ENCODE peak calls at places on chromosomes 1 and 21, in five cellular contexts. One of them, this sample, is unnamed.
A peak's percentile ranks its signal among the peaks of the same experiment; 100 is the strongest.

GRCh38 chr1:54014009-54014629 is 3.9 kb downstream of the LDLRAD1 start:
- DNase-seq in AG10803: no peak
- DNase-seq in dorsolateral prefrontal cortex: no peak
- DNase-seq in CD8-positive, alpha-beta memory T cell: no peak
- DNase-seq in GDM1: no peak
- DNase-seq in this sample: no peak

GRCh38 chr1:52281518-52281917 is 84.5 kb downstream of the CC2D1B start:
- DNase-seq in GDM1: no peak
- DNase-seq in dorsolateral prefrontal cortex: no peak
- DNase-seq in CD8-positive, alpha-beta memory T cell: no peak
- DNase-seq in AG10803: peak; percentile 55
- DNase-seq in this sample: peak; percentile 39

GRCh38 chr1:153649867-153650235 is 8.7 kb upstream of the SNAPIN start:
- DNase-seq in dorsolateral prefrontal cortex: peak; percentile 76
- DNase-seq in GDM1: no peak
- DNase-seq in AG10803: no peak
- DNase-seq in CD8-positive, alpha-beta memory T cell: no peak
- DNase-seq in this sample: no peak

GRCh38 chr1:173333581-173333980 is 126.5 kb upstream of the TNFSF4 start:
- DNase-seq in CD8-positive, alpha-beta memory T cell: no peak
- DNase-seq in GDM1: no peak
- DNase-seq in dorsolateral prefrontal cortex: no peak
- DNase-seq in AG10803: peak; percentile 41
- DNase-seq in this sample: no peak

GRCh38 chr1:8238141-8239038 is 79.5 kb upstream of the SLC45A1 start:
- DNase-seq in GDM1: no peak
- DNase-seq in CD8-positive, alpha-beta memory T cell: no peak
- DNase-seq in dorsolateral prefrontal cortex: no peak
- DNase-seq in AG10803: peak; percentile 95
- DNase-seq in this sample: peak; percentile 83

GRCh38 chr1:182615468-182616129 is 11.4 kb upstream of the RGS16 start:
- DNase-seq in CD8-positive, alpha-beta memory T cell: peak; percentile 60
- DNase-seq in AG10803: peak; percentile 60
- DNase-seq in dorsolateral prefrontal cortex: peak; percentile 50
- DNase-seq in GDM1: no peak
- DNase-seq in this sample: peak; percentile 66

GRCh38 chr1:36966242-36966641 is 68.1 kb downstream of the GRIK3 start:
- DNase-seq in GDM1: no peak
- DNase-seq in CD8-positive, alpha-beta memory T cell: no peak
- DNase-seq in dorsolateral prefrontal cortex: no peak
- DNase-seq in AG10803: peak; percentile 3
- DNase-seq in this sample: peak; percentile 2

GRCh38 chr21:41751621-41752020 is 15.2 kb downstream of the RIPK4 start:
- DNase-seq in GDM1: no peak
- DNase-seq in dorsolateral prefrontal cortex: no peak
- DNase-seq in CD8-positive, alpha-beta memory T cell: no peak
- DNase-seq in AG10803: no peak
- DNase-seq in this sample: no peak

GRCh38 chr1:36733748-36734147 is 251.0 kb upstream of the CSF3R start:
- DNase-seq in GDM1: no peak
- DNase-seq in CD8-positive, alpha-beta memory T cell: no peak
- DNase-seq in AG10803: no peak
- DNase-seq in dorsolateral prefrontal cortex: no peak
- DNase-seq in this sample: no peak

GRCh38 chr1:245877976-245878375 is 629.1 kb downstream of the SMYD3 start:
- DNase-seq in GDM1: no peak
- DNase-seq in dorsolateral prefrontal cortex: no peak
- DNase-seq in CD8-positive, alpha-beta memory T cell: no peak
- DNase-seq in AG10803: no peak
- DNase-seq in this sample: peak; percentile 73

GRCh38 chr1:9798236-9799130 is 25.3 kb downstream of the CLSTN1 start:
- DNase-seq in dorsolateral prefrontal cortex: no peak
- DNase-seq in CD8-positive, alpha-beta memory T cell: no peak
- DNase-seq in GDM1: no peak
- DNase-seq in AG10803: peak; percentile 86
- DNase-seq in this sample: peak; percentile 98

GRCh38 chr1:11862890-11863289 is 4.1 kb upstream of the NPPB start:
- DNase-seq in CD8-positive, alpha-beta memory T cell: no peak
- DNase-seq in GDM1: no peak
- DNase-seq in AG10803: no peak
- DNase-seq in dorsolateral prefrontal cortex: no peak
- DNase-seq in this sample: no peak

GRCh38 chr1:174795806-174796205 is 203.9 kb upstream of the CACYBP start:
- DNase-seq in AG10803: peak; percentile 22
- DNase-seq in dorsolateral prefrontal cortex: no peak
- DNase-seq in CD8-positive, alpha-beta memory T cell: no peak
- DNase-seq in GDM1: no peak
- DNase-seq in this sample: no peak

GRCh38 chr1:85199667-85200366 is 999 bp downstream of the SYDE2 start:
- DNase-seq in AG10803: no peak
- DNase-seq in GDM1: no peak
- DNase-seq in CD8-positive, alpha-beta memory T cell: no peak
- DNase-seq in dorsolateral prefrontal cortex: no peak
- DNase-seq in this sample: no peak

This sample was measured in fibroblast of the aortic adventitia.